ENCODE peak calls at places on chromosomes 6 and 20, in four cellular contexts. One of them, this sample, is unnamed.

GRCh38 chr6:142152731-142153130 is 5.7 kb downstream of the VTA1 start:
- DNase-seq in HepG2: no peak
- DNase-seq in A549: no peak
- DNase-seq in SK-N-SH: no peak
- DNase-seq in this sample: no peak

GRCh38 chr20:18717062-18717461 is 96.5 kb upstream of the SCP2D1 start:
- DNase-seq in HepG2: no peak
- DNase-seq in SK-N-SH: no peak
- DNase-seq in A549: no peak
- DNase-seq in this sample: no peak

GRCh38 chr6:82097676-82098075 is 149.9 kb downstream of the IBTK start:
- DNase-seq in SK-N-SH: no peak
- DNase-seq in HepG2: peak; percentile 30
- DNase-seq in A549: no peak
- DNase-seq in this sample: no peak

GRCh38 chr6:126075335-126076071 is 89.2 kb downstream of the TRMT11 start:
- DNase-seq in SK-N-SH: no peak
- DNase-seq in A549: no peak
- DNase-seq in HepG2: no peak
- DNase-seq in this sample: no peak

GRCh38 chr6:51868591-51869355 is 218.6 kb downstream of the PKHD1 start:
- DNase-seq in SK-N-SH: no peak
- DNase-seq in A549: no peak
- DNase-seq in HepG2: no peak
- DNase-seq in this sample: no peak

GRCh38 chr20:41095110-41095969 is 42.0 kb upstream of the PLCG1 start:
- DNase-seq in HepG2: peak; percentile 60
- DNase-seq in A549: peak; percentile 53
- DNase-seq in SK-N-SH: peak; percentile 58
- DNase-seq in this sample: no peak

GRCh38 chr6:149060300-149060984 is 257.1 kb upstream of the TAB2 start:
- DNase-seq in A549: no peak
- DNase-seq in HepG2: peak; percentile 20
- DNase-seq in SK-N-SH: peak; percentile 59
- DNase-seq in this sample: peak; percentile 90

GRCh38 chr6:150830409-150831165 is 34.9 kb upstream of the MTHFD1L start:
- DNase-seq in A549: no peak
- DNase-seq in SK-N-SH: no peak
- DNase-seq in HepG2: no peak
- DNase-seq in this sample: no peak

GRCh38 chr20:21556398-21556797 is 42.5 kb upstream of the NKX2-2 start:
- DNase-seq in SK-N-SH: no peak
- DNase-seq in HepG2: no peak
- DNase-seq in A549: no peak
- DNase-seq in this sample: no peak

GRCh38 chr6:40923326-40923725 is 115.7 kb downstream of the UNC5CL start:
- DNase-seq in HepG2: no peak
- DNase-seq in SK-N-SH: no peak
- DNase-seq in A549: no peak
- DNase-seq in this sample: no peak

GRCh38 chr6:139486476-139486799 is 112.0 kb upstream of the CITED2 start:
- DNase-seq in A549: no peak
- DNase-seq in HepG2: no peak
- DNase-seq in SK-N-SH: no peak
- DNase-seq in this sample: no peak

GRCh38 chr20:34058831-34059230 is 53.2 kb downstream of the EIF2S2 start:
- DNase-seq in SK-N-SH: no peak
- DNase-seq in HepG2: no peak
- DNase-seq in A549: no peak
- DNase-seq in this sample: no peak

GRCh38 chr6:31945507-31946369 is at the start of gene CFB:
- DNase-seq in A549: peak; percentile 41
- DNase-seq in HepG2: peak; percentile 100
- DNase-seq in SK-N-SH: no peak
- DNase-seq in this sample: no peak

GRCh38 chr6:154995241-154996162 is at the start of gene TIAM2:
- DNase-seq in A549: peak; percentile 25
- DNase-seq in HepG2: no peak
- DNase-seq in SK-N-SH: peak; percentile 92
- DNase-seq in this sample: no peak

GRCh38 chr6:89289710-89290109 is 25.4 kb downstream of the GABRR2 start:
- DNase-seq in A549: no peak
- DNase-seq in SK-N-SH: no peak
- DNase-seq in HepG2: no peak
- DNase-seq in this sample: no peak

GRCh38 chr20:32314768-32315167 is 37.3 kb downstream of the KIF3B start:
- DNase-seq in A549: no peak
- DNase-seq in SK-N-SH: no peak
- DNase-seq in HepG2: no peak
- DNase-seq in this sample: no peak

GRCh38 chr20:56788041-56788670 is 159.1 kb downstream of the TFAP2C start:
- DNase-seq in A549: peak; percentile 86
- DNase-seq in SK-N-SH: no peak
- DNase-seq in HepG2: peak; percentile 94
- DNase-seq in this sample: no peak

GRCh38 chr6:29200767-29201662 is 30.3 kb downstream of the OR2J2 start:
- DNase-seq in SK-N-SH: no peak
- DNase-seq in A549: no peak
- DNase-seq in HepG2: no peak
- DNase-seq in this sample: no peak

GRCh38 chr6:156618600-156619205 is 158.5 kb upstream of the ARID1B start:
- DNase-seq in A549: no peak
- DNase-seq in SK-N-SH: peak; percentile 46
- DNase-seq in HepG2: no peak
- DNase-seq in this sample: no peak

GRCh38 chr6:3737149-3737830 is 14.2 kb downstream of the PXDC1 start:
- DNase-seq in HepG2: no peak
- DNase-seq in SK-N-SH: no peak
- DNase-seq in A549: no peak
- DNase-seq in this sample: no peak

GRCh38 chr6:82878812-82879211 is 186.8 kb downstream of the UBE3D start:
- DNase-seq in A549: no peak
- DNase-seq in HepG2: no peak
- DNase-seq in SK-N-SH: no peak
- DNase-seq in this sample: no peak

GRCh38 chr6:113120214-113120576 is 737.0 kb upstream of the MARCKS start:
- DNase-seq in HepG2: no peak
- DNase-seq in SK-N-SH: no peak
- DNase-seq in A549: no peak
- DNase-seq in this sample: no peak

GRCh38 chr6:158744986-158745430 is 74.2 kb downstream of the EZR start:
- DNase-seq in HepG2: no peak
- DNase-seq in SK-N-SH: peak; percentile 69
- DNase-seq in A549: no peak
- DNase-seq in this sample: no peak

GRCh38 chr6:158819977-158820632 is 937 bp upstream of the EZR start:
- DNase-seq in HepG2: no peak
- DNase-seq in SK-N-SH: no peak
- DNase-seq in A549: no peak
- DNase-seq in this sample: no peak

GRCh38 chr6:52571099-52571755 is 5.6 kb downstream of the TRAM2 start:
- DNase-seq in SK-N-SH: peak; percentile 70
- DNase-seq in HepG2: no peak
- DNase-seq in A549: no peak
- DNase-seq in this sample: no peak

GRCh38 chr6:36599791-36600209 is 5.6 kb downstream of the SRSF3 start:
- DNase-seq in SK-N-SH: peak; percentile 51
- DNase-seq in A549: no peak
- DNase-seq in HepG2: no peak
- DNase-seq in this sample: no peak

GRCh38 chr20:44362466-44362940 is 7.0 kb downstream of the HNF4A start:
- DNase-seq in HepG2: no peak
- DNase-seq in A549: no peak
- DNase-seq in SK-N-SH: no peak
- DNase-seq in this sample: no peak

GRCh38 chr6:3208096-3208774 is 19.2 kb downstream of the TUBB2B start:
- DNase-seq in HepG2: no peak
- DNase-seq in SK-N-SH: peak; percentile 42
- DNase-seq in A549: no peak
- DNase-seq in this sample: no peak

GRCh38 chr6:116136933-116137340 is 11.0 kb upstream of the COL10A1 start:
- DNase-seq in HepG2: no peak
- DNase-seq in A549: no peak
- DNase-seq in SK-N-SH: no peak
- DNase-seq in this sample: no peak

GRCh38 chr6:112833546-112834215 is 486.6 kb downstream of the RFPL4B start:
- DNase-seq in HepG2: no peak
- DNase-seq in SK-N-SH: no peak
- DNase-seq in A549: no peak
- DNase-seq in this sample: no peak

GRCh38 chr6:157226761-157227160 is 96.6 kb downstream of the TMEM242 start:
- DNase-seq in SK-N-SH: no peak
- DNase-seq in HepG2: no peak
- DNase-seq in A549: no peak
- DNase-seq in this sample: no peak

DNA sequence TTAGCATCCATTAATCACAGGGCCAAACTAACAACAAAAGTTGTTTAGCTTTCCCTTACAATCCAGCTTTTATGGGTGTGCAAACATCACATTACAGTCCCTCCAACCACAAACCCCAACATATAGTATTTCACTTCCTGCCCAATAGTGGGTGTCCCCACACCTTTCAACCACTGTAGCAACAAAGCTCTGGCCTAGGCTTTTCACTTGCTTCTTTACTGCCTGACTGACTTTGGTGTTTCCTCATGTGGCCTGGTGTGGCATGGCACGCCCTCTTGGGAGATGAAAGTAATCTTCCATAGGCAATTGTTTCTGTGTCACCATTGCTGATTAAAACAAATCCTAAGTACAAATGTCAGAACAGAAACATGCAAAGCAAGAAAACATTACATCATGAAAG is 46.3 kb downstream of the MCM8 start:
- DNase-seq in A549: no peak
- DNase-seq in SK-N-SH: no peak
- DNase-seq in HepG2: no peak
- DNase-seq in this sample: peak; percentile 40
- TF ChIP-seq PBX3 in A549: no peak
- TF ChIP-seq PBX3 in SK-N-SH: no peak
- TF ChIP-seq PBX3 in HepG2: no peak
- TF ChIP-seq PBX3 in this sample: no peak

GRCh38 chr20:17505664-17506517 is 25.3 kb downstream of the BFSP1 start:
- DNase-seq in A549: no peak
- DNase-seq in SK-N-SH: no peak
- DNase-seq in HepG2: peak; percentile 21
- DNase-seq in this sample: no peak

GRCh38 chr20:17504898-17505663 is 26.1 kb downstream of the BFSP1 start:
- DNase-seq in SK-N-SH: peak; percentile 59
- DNase-seq in A549: peak; percentile 45
- DNase-seq in HepG2: peak; percentile 64
- DNase-seq in this sample: peak; percentile 25

GRCh38 chr20:17508756-17509155 is 22.4 kb downstream of the BFSP1 start:
- DNase-seq in A549: no peak
- DNase-seq in SK-N-SH: no peak
- DNase-seq in HepG2: no peak
- DNase-seq in this sample: no peak

GRCh38 chr20:17504326-17504897 is 26.8 kb downstream of the BFSP1 start:
- DNase-seq in SK-N-SH: peak; percentile 52
- DNase-seq in A549: no peak
- DNase-seq in HepG2: no peak
- DNase-seq in this sample: no peak

GRCh38 chr20:17507032-17507431 is 24.1 kb downstream of the BFSP1 start:
- DNase-seq in SK-N-SH: no peak
- DNase-seq in A549: no peak
- DNase-seq in HepG2: no peak
- DNase-seq in this sample: no peak
- TF ChIP-seq PBX3 in SK-N-SH: no peak
- TF ChIP-seq PBX3 in A549: no peak
- TF ChIP-seq PBX3 in HepG2: no peak
- TF ChIP-seq PBX3 in this sample: no peak

GRCh38 chr6:168088161-168089106 is 9.4 kb upstream of the FRMD1 start:
- DNase-seq in A549: no peak
- DNase-seq in SK-N-SH: no peak
- DNase-seq in HepG2: peak; percentile 59
- DNase-seq in this sample: no peak
- TF ChIP-seq PBX3 in A549: no peak
- TF ChIP-seq PBX3 in SK-N-SH: no peak
- TF ChIP-seq PBX3 in HepG2: no peak
- TF ChIP-seq PBX3 in this sample: no peak

GRCh38 chr6:168342626-168343025 is 23.0 kb upstream of the DACT2 start:
- DNase-seq in A549: no peak
- DNase-seq in HepG2: no peak
- DNase-seq in SK-N-SH: no peak
- DNase-seq in this sample: no peak
- TF ChIP-seq PBX3 in A549: no peak
- TF ChIP-seq PBX3 in HepG2: no peak
- TF ChIP-seq PBX3 in SK-N-SH: no peak
- TF ChIP-seq PBX3 in this sample: no peak

DNA sequence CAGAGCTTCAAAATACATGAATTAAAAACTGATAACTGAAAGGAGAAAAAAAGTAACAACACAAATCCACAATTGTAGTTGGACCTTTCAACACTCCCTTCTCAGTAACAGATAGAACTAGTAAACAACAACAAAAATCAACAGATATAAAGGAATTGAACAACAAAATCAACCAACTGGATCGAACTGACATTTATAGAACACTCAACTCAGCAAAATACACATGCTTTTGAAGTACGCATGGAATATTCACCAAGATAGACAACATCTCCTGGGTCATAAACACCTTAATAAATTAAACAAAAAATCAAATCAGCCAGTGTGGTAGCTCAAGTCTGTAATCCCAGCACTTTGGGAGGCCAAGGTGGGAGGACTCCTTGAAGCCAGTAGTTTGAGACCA is 63.3 kb downstream of the ILRUN start:
- DNase-seq in A549: no peak
- DNase-seq in SK-N-SH: no peak
- DNase-seq in HepG2: no peak
- DNase-seq in this sample: no peak
- TF ChIP-seq PBX3 in A549: no peak
- TF ChIP-seq PBX3 in SK-N-SH: no peak
- TF ChIP-seq PBX3 in HepG2: no peak
- TF ChIP-seq PBX3 in this sample: no peak

GRCh38 chr20:50980851-50981713 is 22.5 kb downstream of the MOCS3 start:
- DNase-seq in HepG2: peak; percentile 79
- DNase-seq in SK-N-SH: peak; percentile 83
- DNase-seq in A549: peak; percentile 60
- DNase-seq in this sample: peak; percentile 2
- TF ChIP-seq PBX3 in HepG2: no peak
- TF ChIP-seq PBX3 in SK-N-SH: peak; percentile 68
- TF ChIP-seq PBX3 in A549: no peak
- TF ChIP-seq PBX3 in this sample: peak; percentile 82